ENCODE peak calls at places on chromosomes 3 and 15, in five cellular contexts. I is left lung, K is pancreas, L is WERI-Rb-1, N is right cardiac atrium. M is an unnamed sample.

GRCh38 chr3:163924600-163924999 is 1153.7 kb downstream of the SI start:
- DNase-seq in I (no peak), K (no peak), L (no peak), N (no peak), M (no peak)

GRCh38 chr3:52248165-52248541 is 2.6 kb downstream of the PPM1M start:
- DNase-seq in N (peak), L (no peak), I (no peak), K (no peak), M (no peak)

GRCh38 chr3:48966367-48966766 is 23.7 kb upstream of the P4HTM start:
- DNase-seq in I (no peak), L (no peak), K (no peak), N (no peak), M (no peak)

GRCh38 chr3:65202395-65202794 is 514.6 kb upstream of the ADAMTS9 start:
- DNase-seq in L (no peak), K (no peak), I (no peak), N (no peak), M (no peak)

GRCh38 chr3:119783255-119783654 is 1.4 kb downstream of the NR1I2 start:
- DNase-seq in I (no peak), K (no peak), N (no peak), L (no peak), M (no peak)

GRCh38 chr15:94097567-94097966 is 133.8 kb upstream of the MCTP2 start:
- DNase-seq in K (no peak), I (no peak), N (no peak), L (no peak), M (no peak)

GRCh38 chr3:43055393-43055792 is 50.5 kb downstream of the POMGNT2 start:
- DNase-seq in I (no peak), L (no peak), K (no peak), N (no peak), M (no peak)

GRCh38 chr3:169026543-169027181 is 636.9 kb downstream of the MECOM start:
- DNase-seq in K (no peak), I (no peak), N (no peak), L (no peak), M (no peak)

GRCh38 chr3:63500196-63500595 is 152.3 kb upstream of the SNTN start:
- DNase-seq in K (no peak), N (no peak), L (no peak), I (no peak), M (no peak)

GRCh38 chr3:160929595-160929994 is 173.6 kb downstream of the PPM1L start:
- DNase-seq in L (peak), K (no peak), I (no peak), N (peak), M (peak)

GRCh38 chr3:80035021-80035420 is 267.2 kb upstream of the ROBO1 start:
- DNase-seq in L (no peak), N (no peak), K (no peak), I (no peak), M (no peak)

GRCh38 chr3:197847866-197848401 is 56.9 kb downstream of the LRCH3 start:
- DNase-seq in N (no peak), K (no peak), L (no peak), I (no peak), M (no peak)
- H3K4me3 ChIP-seq in N (no peak), K (no peak), L (no peak), I (no peak), M (no peak)

DNA sequence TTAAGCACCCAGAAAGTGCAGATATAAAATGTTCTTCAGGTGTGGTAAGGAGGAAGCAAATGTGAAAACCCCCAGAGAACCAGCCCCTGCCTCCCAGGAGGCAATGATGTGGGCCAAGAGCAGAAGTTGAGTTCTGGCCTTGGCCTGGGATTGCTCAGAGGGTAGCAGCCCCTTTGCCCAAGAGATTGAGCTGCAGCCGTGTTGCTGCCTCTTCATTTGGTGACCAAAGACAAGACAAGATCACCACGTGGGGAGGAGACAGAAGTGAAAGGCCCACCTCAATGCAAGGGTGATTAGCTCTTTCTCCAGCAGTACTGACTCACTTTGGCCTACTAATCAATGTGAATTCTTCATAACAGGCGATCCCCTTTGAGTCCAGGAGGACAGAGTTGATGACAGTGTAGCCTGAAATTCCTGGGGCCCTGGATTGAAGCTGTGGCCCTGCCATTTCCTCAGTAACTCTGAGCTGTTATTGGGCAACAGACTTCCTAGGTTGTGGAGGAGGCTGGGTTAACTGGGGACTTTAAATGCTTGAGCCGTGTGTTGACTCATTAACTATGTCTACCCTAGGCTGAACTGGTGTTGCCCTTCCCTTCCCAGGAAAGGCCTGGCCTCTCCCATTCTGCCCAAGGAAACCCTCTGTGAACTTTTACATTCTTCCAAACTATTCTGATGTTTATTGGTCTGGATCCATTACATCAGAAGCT is 86.5 kb downstream of the ST6GAL1 start:
- DNase-seq in K (no peak), L (no peak), I (no peak), N (no peak), M (no peak)
- H3K4me3 ChIP-seq in K (no peak), L (no peak), I (no peak), N (no peak), M (no peak)

GRCh38 chr3:32399030-32399620 is 7.5 kb downstream of the CMTM7 start:
- DNase-seq in L (no peak), N (no peak), I (no peak), K (no peak), M (peak)
- H3K4me3 ChIP-seq in L (no peak), N (no peak), I (no peak), K (no peak), M (no peak)

GRCh38 chr15:31332020-31332680 is 5.5 kb downstream of the KLF13 start:
- DNase-seq in L (no peak), N (peak), K (no peak), I (no peak), M (no peak)
- H3K4me3 ChIP-seq in L (no peak), N (no peak), K (no peak), I (no peak), M (no peak)

GRCh38 chr3:186640473-186640818 is 247 bp downstream of the FETUB start:
- DNase-seq in L (no peak), I (no peak), K (no peak), N (peak), M (peak)
- H3K4me3 ChIP-seq in L (no peak), I (no peak), K (no peak), N (no peak), M (no peak)

DNA sequence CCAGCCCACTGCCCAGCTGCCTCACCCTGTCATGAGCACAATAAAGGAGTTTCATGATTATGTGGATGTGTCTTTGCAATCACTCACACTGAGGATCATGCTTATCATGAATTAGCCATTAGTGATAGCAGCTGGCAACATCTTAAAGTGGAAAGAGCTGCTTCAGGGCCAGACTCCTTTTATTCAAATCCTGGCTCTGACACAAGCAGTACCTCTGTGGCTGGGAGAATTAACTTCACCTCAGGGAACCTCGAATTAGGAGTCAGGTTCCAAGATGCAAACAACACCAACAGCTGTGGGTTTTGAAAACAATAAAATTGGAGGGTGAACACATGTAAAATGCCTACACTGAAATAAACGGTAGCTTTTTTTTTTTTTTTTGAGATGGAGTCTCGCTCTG is 6.7 kb upstream of the SCAP start:
- DNase-seq in K (no peak), N (no peak), L (peak), I (no peak), M (peak)
- H3K4me3 ChIP-seq in K (no peak), N (no peak), L (no peak), I (no peak), M (no peak)

DNA sequence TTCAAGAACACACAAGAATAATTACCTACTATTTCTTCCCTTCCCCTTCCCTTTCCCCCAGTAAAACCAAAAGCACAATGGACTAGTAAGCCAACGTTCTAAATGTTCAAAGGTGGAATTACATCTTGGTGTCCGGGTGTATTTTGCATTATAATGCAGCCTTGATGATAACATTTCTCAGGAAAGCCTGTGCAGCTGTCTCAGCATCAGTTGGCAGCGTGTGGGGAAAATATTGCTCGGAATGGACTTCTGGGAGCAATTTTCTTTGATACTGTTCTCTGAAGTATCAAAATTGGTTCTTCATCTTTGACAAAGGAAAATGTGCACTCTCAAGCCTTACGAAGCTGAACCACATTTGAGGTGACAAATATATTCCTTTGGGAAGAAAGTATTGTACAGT is 198.9 kb downstream of the AGBL1 start:
- DNase-seq in K (no peak), I (no peak), N (no peak), L (no peak), M (no peak)
- H3K4me3 ChIP-seq in K (no peak), I (no peak), N (no peak), L (no peak), M (no peak)

GRCh38 chr3:82954486-82954885 is 1193.0 kb upstream of the GBE1 start:
- DNase-seq in L (no peak), I (no peak), N (no peak), K (no peak), M (no peak)
- H3K4me3 ChIP-seq in L (no peak), I (no peak), N (no peak), K (no peak), M (no peak)

M was measured in SJCRH30.